ENCODE peak calls at places on chromosomes 6 and 20, in five cellular contexts. B, V, J, Y and U are unnamed samples.

GRCh38 chr20:36991708-36992107 is 40.2 kb upstream of the SAMHD1 start:
- DNase-seq in V (no peak), J (no peak), B (no peak), Y (no peak), U (no peak)

GRCh38 chr6:31572041-31572911 is at the start of gene LTA:
- DNase-seq in J (no peak), Y (peak; percentile 80), V (no peak), B (no peak), U (no peak)

GRCh38 chr6:14047151-14047740 is 70.3 kb upstream of the CD83 start:
- DNase-seq in V (no peak), J (no peak), Y (no peak), B (no peak), U (no peak)

GRCh38 chr6:130035211-130035610 is 16.8 kb downstream of the L3MBTL3 start:
- DNase-seq in V (peak; percentile 36), Y (no peak), J (no peak), B (no peak), U (no peak)

GRCh38 chr6:119880840-119881239 is 531.3 kb upstream of the MAN1A1 start:
- DNase-seq in J (peak; percentile 39), Y (no peak), V (no peak), B (no peak), U (peak; percentile 67)

GRCh38 chr6:116438590-116439448 is 22.4 kb upstream of the CALHM6 start:
- DNase-seq in Y (no peak), B (no peak), J (no peak), V (peak; percentile 90), U (no peak)

GRCh38 chr6:31270788-31271640 is 878 bp downstream of the HLA-C start:
- DNase-seq in Y (peak; percentile 94), B (peak; percentile 13), V (peak; percentile 57), J (peak; percentile 63), U (peak; percentile 61)

GRCh38 chr6:158441639-158442308 is 118.1 kb upstream of the TMEM181 start:
- DNase-seq in B (peak; percentile 42), V (no peak), Y (no peak), J (no peak), U (no peak)

GRCh38 chr6:123105561-123105960 is 109.5 kb downstream of the CLVS2 start:
- DNase-seq in V (no peak), Y (no peak), J (no peak), B (no peak), U (no peak)

GRCh38 chr20:54172856-54173652 is 732 bp downstream of the CYP24A1 start:
- DNase-seq in V (peak; percentile 62), B (no peak), J (peak; percentile 13), Y (no peak), U (peak; percentile 31)

GRCh38 chr6:37920667-37921066 is 101.1 kb downstream of the ZFAND3 start:
- DNase-seq in B (no peak), J (peak; percentile 21), Y (no peak), V (no peak), U (peak; percentile 29)

GRCh38 chr6:158131926-158132325 is 36.1 kb downstream of the SERAC1 start:
- DNase-seq in V (peak; percentile 55), Y (no peak), B (no peak), J (peak; percentile 21), U (peak; percentile 46)

GRCh38 chr6:16108996-16109658 is 19.8 kb upstream of the MYLIP start:
- DNase-seq in J (no peak), B (no peak), Y (no peak), V (no peak), U (no peak)

GRCh38 chr20:44702776-44703175 is 12.4 kb upstream of the CCN5 start:
- DNase-seq in Y (peak; percentile 97), B (peak; percentile 87), V (no peak), J (no peak), U (no peak)

GRCh38 chr6:36701401-36701991 is 3.9 kb downstream of the RAB44 start:
- DNase-seq in J (no peak), V (no peak), Y (peak; percentile 61), B (no peak), U (peak; percentile 46)

DNA sequence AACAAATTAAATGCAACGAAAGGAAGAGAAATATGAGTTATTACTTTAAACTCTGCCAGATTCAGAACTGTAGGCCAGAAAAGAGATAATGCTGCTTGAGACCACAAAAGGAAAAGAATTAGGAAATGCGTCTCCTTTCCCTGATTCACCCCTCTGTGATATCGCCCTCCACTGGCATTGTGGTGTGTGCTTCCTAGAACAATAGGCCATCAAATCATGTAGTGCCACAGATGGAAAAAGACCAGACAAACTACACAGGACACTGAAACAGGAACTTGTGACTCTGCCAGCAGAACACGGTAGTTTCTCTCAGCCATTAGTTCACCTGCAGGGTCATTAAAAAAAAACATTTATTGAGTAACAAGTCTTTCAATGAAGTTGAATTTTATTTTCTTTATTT is 14.8 kb upstream of the LAMA4 start:
- DNase-seq in B (no peak), Y (no peak), V (peak; percentile 49), J (no peak), U (peak; percentile 18)
- TF ChIP-seq CTCF in B (no peak), Y (no peak), V (peak; percentile 57), J (peak; percentile 19), U (peak; percentile 22)

GRCh38 chr6:20415304-20416062 is 13.8 kb downstream of the E2F3 start:
- DNase-seq in Y (no peak), J (no peak), V (no peak), B (no peak), U (no peak)
- H3K4me3 ChIP-seq in Y (no peak overlapping the region), J (no peak overlapping the region), V (no peak overlapping the region), B (no peak overlapping the region), U (no peak overlapping the region)

GRCh38 chr6:27494987-27495385 is 22.1 kb upstream of the ZNF184 start:
- DNase-seq in Y (no peak), J (no peak), B (no peak), V (no peak), U (peak; percentile 16)
- TF ChIP-seq CTCF in Y (no peak), J (no peak), B (no peak), V (no peak), U (no peak)

GRCh38 chr6:52925919-52926792 is 16.7 kb upstream of the GSTA3 start:
- DNase-seq in V (no peak), J (no peak), Y (no peak), B (no peak), U (no peak)
- H3K4me3 ChIP-seq in V (no peak overlapping the region), J (no peak overlapping the region), Y (no peak overlapping the region), B (no peak overlapping the region), U (no peak overlapping the region)

DNA sequence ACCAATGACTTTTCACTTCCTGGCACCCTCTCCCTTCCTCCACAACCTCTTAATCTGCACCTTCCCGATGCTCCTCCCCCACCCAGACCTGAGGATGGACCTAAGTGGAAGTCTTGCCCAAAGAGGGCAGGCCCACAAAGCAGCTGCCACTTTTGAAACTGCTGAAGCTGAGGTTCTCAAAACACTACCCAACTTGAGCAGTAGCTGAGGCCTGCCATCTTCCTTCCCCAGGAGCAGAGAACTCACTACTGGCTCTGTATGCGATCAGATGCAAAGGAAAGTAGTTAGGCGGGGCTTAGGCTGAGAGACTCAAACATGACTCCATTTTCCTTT is 1.5 kb downstream of the HM13 start:
- DNase-seq in Y (no peak), J (no peak), B (no peak), V (no peak), U (no peak)
- TF ChIP-seq CTCF in Y (no peak), J (no peak), B (no peak), V (no peak), U (no peak)

GRCh38 chr6:44276667-44277640 is 6.7 kb downstream of the TMEM151B start:
- DNase-seq in V (no peak), J (no peak), B (no peak), Y (no peak), U (no peak)
- H3K4me3 ChIP-seq in V (no peak overlapping the region), J (no peak overlapping the region), B (no peak overlapping the region), Y (no peak overlapping the region), U (no peak overlapping the region)

GRCh38 chr6:25199544-25199943 is 79.6 kb upstream of the CARMIL1 start:
- DNase-seq in V (no peak), B (no peak), J (no peak), Y (no peak), U (no peak)
- TF ChIP-seq CTCF in V (no peak), B (no peak), J (no peak), Y (no peak), U (no peak)

DNA sequence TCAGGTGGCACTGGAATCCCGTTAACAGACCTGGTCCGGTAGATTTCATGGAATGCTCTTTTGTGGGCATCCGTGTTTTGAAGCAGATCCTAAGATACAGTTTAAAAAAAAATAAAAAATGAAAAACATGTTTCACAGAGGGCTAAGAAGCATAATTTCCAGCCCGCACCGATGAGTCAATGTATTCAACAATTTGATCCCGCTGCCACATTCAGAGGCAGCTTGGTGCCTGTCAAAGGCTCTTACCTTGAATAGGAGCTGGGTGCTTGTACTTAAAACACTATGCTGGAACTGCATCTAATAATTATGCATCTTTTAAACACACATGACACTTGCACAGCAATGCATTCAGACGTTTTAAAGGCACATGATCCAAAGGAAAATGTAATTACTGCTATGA is 164.8 kb downstream of the SYNE1 start:
- DNase-seq in B (no peak), J (no peak), V (no peak), Y (no peak), U (no peak)
- H3K4me3 ChIP-seq in B (no peak overlapping the region), J (no peak overlapping the region), V (no peak overlapping the region), Y (no peak overlapping the region), U (no peak overlapping the region)

GRCh38 chr6:108662702-108663101 is 102.0 kb downstream of the FOXO3 start:
- DNase-seq in J (no peak), V (no peak), Y (no peak), B (no peak), U (no peak)
- TF ChIP-seq CTCF in J (no peak), V (no peak), Y (no peak), B (no peak), U (no peak)